ENCODE peak calls at places on chromosomes 6 and 20, in nine cellular contexts. O is NCI-H1436 treated with DMSO at 0.1 percent for 48 hours; I is T-helper 2 cell; H is kidney glomerular epithelial cell; T is IMR-90; F is activated CD4-positive, CD25-positive, alpha-beta regulatory T cell; Q is naive thymus-derived CD8-positive, alpha-beta T cell; S is endothelial cell; Z is heart left ventricle. X is an unnamed sample.

GRCh38 chr6:168508903-168509302 is 67.9 kb downstream of the SMOC2 start:
- DNase-seq in H (no peak), T (no peak), O (no peak), F (no peak), S (no peak), I (no peak), Q (no peak), Z (no peak), X (no peak)

GRCh38 chr6:45896783-45897441 is 118.7 kb downstream of the CLIC5 start:
- DNase-seq in Z (no peak), S (no peak), O (no peak), F (no peak), I (no peak), H (no peak), T (no peak), Q (no peak), X (no peak)

GRCh38 chr6:15594512-15595241 is 68.2 kb downstream of the DTNBP1 start:
- DNase-seq in T (no peak), Z (no peak), I (no peak), F (no peak), Q (no peak), O (no peak), S (no peak), H (no peak), X (no peak)

GRCh38 chr20:46702447-46703203 is 6.8 kb upstream of the SLC2A10 start:
- DNase-seq in I (no peak), F (no peak), Q (no peak), H (no peak), S (no peak), T (no peak), Z (no peak), O (no peak), X (no peak)

GRCh38 chr6:33008944-33009861 is at the start of gene HLA-DOA:
- DNase-seq in T (peak; percentile 5), Z (no peak), F (no peak), H (no peak), I (peak; percentile 22), S (peak; percentile 19), Q (peak; percentile 77), O (no peak), X (peak; percentile 18)

GRCh38 chr20:45358282-45359068 is 4.5 kb upstream of the SYS1 start:
- DNase-seq in T (peak; percentile 73), O (no peak), S (no peak), Z (peak; percentile 89), Q (no peak), H (peak; percentile 76), F (no peak), I (no peak), X (no peak)

GRCh38 chr6:53984581-53984980 is 126.7 kb upstream of the MLIP start:
- DNase-seq in H (no peak), O (no peak), Q (no peak), I (no peak), F (no peak), S (no peak), Z (no peak), T (no peak), X (no peak)

GRCh38 chr20:1328680-1329330 is at the start of gene SDCBP2:
- DNase-seq in T (no peak), I (no peak), Z (no peak), O (no peak), Q (no peak), S (no peak), F (no peak), H (no peak), X (no peak)

GRCh38 chr6:145784683-145785082 is 29.9 kb downstream of the FBXO30 start:
- DNase-seq in T (no peak), S (no peak), H (no peak), O (no peak), I (no peak), Q (no peak), F (no peak), Z (peak; percentile 72), X (no peak)